ENCODE peak calls at places on chromosome 3, in four cellular contexts. One of them, this sample, is unnamed.

GRCh38 chr3:13009132-13009945 is 63.9 kb downstream of the IQSEC1 start:
- DNase-seq in HFF-Myc: no peak
- DNase-seq in dermis microvascular lymphatic vessel endothelial cell: peak; percentile 45
- DNase-seq in activated CD4-positive, alpha-beta T cell treated with anti-CD3 and anti-CD28 coated beads, Interleukin-2, amount 50 U/mL, for 48 hours: peak; percentile 70
- DNase-seq in this sample: peak; percentile 25

GRCh38 chr3:186121968-186122367 is 13.1 kb upstream of the ETV5 start:
- DNase-seq in dermis microvascular lymphatic vessel endothelial cell: no peak
- DNase-seq in activated CD4-positive, alpha-beta T cell treated with anti-CD3 and anti-CD28 coated beads, Interleukin-2, amount 50 U/mL, for 48 hours: no peak
- DNase-seq in HFF-Myc: no peak
- DNase-seq in this sample: no peak

GRCh38 chr3:38149701-38150100 is 11.2 kb downstream of the MYD88 start:
- DNase-seq in activated CD4-positive, alpha-beta T cell treated with anti-CD3 and anti-CD28 coated beads, Interleukin-2, amount 50 U/mL, for 48 hours: no peak
- DNase-seq in HFF-Myc: no peak
- DNase-seq in dermis microvascular lymphatic vessel endothelial cell: no peak
- DNase-seq in this sample: no peak

GRCh38 chr3:40505599-40506462 is at the start of gene ZNF620:
- DNase-seq in HFF-Myc: no peak
- DNase-seq in activated CD4-positive, alpha-beta T cell treated with anti-CD3 and anti-CD28 coated beads, Interleukin-2, amount 50 U/mL, for 48 hours: peak; percentile 50
- DNase-seq in dermis microvascular lymphatic vessel endothelial cell: peak; percentile 87
- DNase-seq in this sample: peak; percentile 94

GRCh38 chr3:31010491-31010890 is 116.0 kb upstream of the GADL1 start:
- DNase-seq in dermis microvascular lymphatic vessel endothelial cell: peak; percentile 85
- DNase-seq in activated CD4-positive, alpha-beta T cell treated with anti-CD3 and anti-CD28 coated beads, Interleukin-2, amount 50 U/mL, for 48 hours: no peak
- DNase-seq in HFF-Myc: no peak
- DNase-seq in this sample: peak; percentile 96

GRCh38 chr3:72436863-72437592 is 411.2 kb downstream of the SHQ1 start:
- DNase-seq in dermis microvascular lymphatic vessel endothelial cell: no peak
- DNase-seq in HFF-Myc: no peak
- DNase-seq in activated CD4-positive, alpha-beta T cell treated with anti-CD3 and anti-CD28 coated beads, Interleukin-2, amount 50 U/mL, for 48 hours: no peak
- DNase-seq in this sample: no peak

GRCh38 chr3:50205719-50206276 is 727 bp downstream of the SLC38A3 start:
- DNase-seq in HFF-Myc: no peak
- DNase-seq in dermis microvascular lymphatic vessel endothelial cell: peak; percentile 46
- DNase-seq in activated CD4-positive, alpha-beta T cell treated with anti-CD3 and anti-CD28 coated beads, Interleukin-2, amount 50 U/mL, for 48 hours: peak; percentile 40
- DNase-seq in this sample: peak; percentile 21

GRCh38 chr3:66692108-66692750 is 191.4 kb upstream of the LRIG1 start:
- DNase-seq in dermis microvascular lymphatic vessel endothelial cell: peak; percentile 17
- DNase-seq in HFF-Myc: no peak
- DNase-seq in activated CD4-positive, alpha-beta T cell treated with anti-CD3 and anti-CD28 coated beads, Interleukin-2, amount 50 U/mL, for 48 hours: no peak
- DNase-seq in this sample: peak; percentile 24

GRCh38 chr3:150495563-150496168 is 50.6 kb downstream of the SERP1 start:
- DNase-seq in HFF-Myc: peak; percentile 21
- DNase-seq in dermis microvascular lymphatic vessel endothelial cell: peak; percentile 59
- DNase-seq in activated CD4-positive, alpha-beta T cell treated with anti-CD3 and anti-CD28 coated beads, Interleukin-2, amount 50 U/mL, for 48 hours: no peak
- DNase-seq in this sample: peak; percentile 59

GRCh38 chr3:183892610-183893214 is 8.0 kb upstream of the PARL start:
- DNase-seq in HFF-Myc: no peak
- DNase-seq in dermis microvascular lymphatic vessel endothelial cell: peak; percentile 82
- DNase-seq in activated CD4-positive, alpha-beta T cell treated with anti-CD3 and anti-CD28 coated beads, Interleukin-2, amount 50 U/mL, for 48 hours: no peak
- DNase-seq in this sample: no peak

GRCh38 chr3:168581718-168582332 is 486.1 kb upstream of the GOLIM4 start:
- DNase-seq in dermis microvascular lymphatic vessel endothelial cell: no peak
- DNase-seq in HFF-Myc: no peak
- DNase-seq in activated CD4-positive, alpha-beta T cell treated with anti-CD3 and anti-CD28 coated beads, Interleukin-2, amount 50 U/mL, for 48 hours: no peak
- DNase-seq in this sample: no peak

GRCh38 chr3:105904251-105904650 is 35.4 kb upstream of the CBLB start:
- DNase-seq in HFF-Myc: no peak
- DNase-seq in activated CD4-positive, alpha-beta T cell treated with anti-CD3 and anti-CD28 coated beads, Interleukin-2, amount 50 U/mL, for 48 hours: no peak
- DNase-seq in dermis microvascular lymphatic vessel endothelial cell: no peak
- DNase-seq in this sample: no peak

GRCh38 chr3:107375682-107376081 is 1.6 kb upstream of the CCDC54 start:
- DNase-seq in dermis microvascular lymphatic vessel endothelial cell: no peak
- DNase-seq in activated CD4-positive, alpha-beta T cell treated with anti-CD3 and anti-CD28 coated beads, Interleukin-2, amount 50 U/mL, for 48 hours: no peak
- DNase-seq in HFF-Myc: no peak
- DNase-seq in this sample: no peak

GRCh38 chr3:59240856-59241255 is 191.0 kb upstream of the CFAP20DC start:
- DNase-seq in dermis microvascular lymphatic vessel endothelial cell: peak; percentile 33
- DNase-seq in HFF-Myc: no peak
- DNase-seq in activated CD4-positive, alpha-beta T cell treated with anti-CD3 and anti-CD28 coated beads, Interleukin-2, amount 50 U/mL, for 48 hours: no peak
- DNase-seq in this sample: no peak

GRCh38 chr3:46135475-46135874 is 72.6 kb downstream of the CCR1 start:
- DNase-seq in activated CD4-positive, alpha-beta T cell treated with anti-CD3 and anti-CD28 coated beads, Interleukin-2, amount 50 U/mL, for 48 hours: no peak
- DNase-seq in dermis microvascular lymphatic vessel endothelial cell: no peak
- DNase-seq in HFF-Myc: no peak
- DNase-seq in this sample: no peak